ENCODE peak calls at places on chromosomes 7 and 10, in four cellular contexts. One of them, this sample, is unnamed.

GRCh38 chr10:43808136-43808535 is 159.5 kb upstream of the ZNF32 start:
- DNase-seq in body of pancreas: no peak
- DNase-seq in uterus: no peak
- DNase-seq in IMR-90: peak
- DNase-seq in this sample: no peak

GRCh38 chr10:16788125-16788524 is 29.1 kb downstream of the RSU1 start:
- DNase-seq in body of pancreas: no peak
- DNase-seq in uterus: no peak
- DNase-seq in IMR-90: no peak
- DNase-seq in this sample: no peak

GRCh38 chr10:92239185-92239599 is 51.7 kb downstream of the CPEB3 start:
- DNase-seq in IMR-90: no peak
- DNase-seq in uterus: no peak
- DNase-seq in body of pancreas: no peak
- DNase-seq in this sample: no peak

GRCh38 chr7:55005241-55005836 is 13.5 kb upstream of the EGFR start:
- DNase-seq in body of pancreas: no peak
- DNase-seq in uterus: no peak
- DNase-seq in IMR-90: no peak
- DNase-seq in this sample: no peak

GRCh38 chr7:158955146-158955870 is 99.0 kb downstream of the DYNC2I1 start:
- DNase-seq in IMR-90: no peak
- DNase-seq in uterus: peak
- DNase-seq in body of pancreas: no peak
- DNase-seq in this sample: no peak

GRCh38 chr10:98196985-98197384 is 62.5 kb downstream of the R3HCC1L start:
- DNase-seq in IMR-90: no peak
- DNase-seq in body of pancreas: no peak
- DNase-seq in uterus: no peak
- DNase-seq in this sample: peak

GRCh38 chr10:1360011-1360580 is 303.9 kb downstream of the WDR37 start:
- DNase-seq in body of pancreas: no peak
- DNase-seq in IMR-90: no peak
- DNase-seq in uterus: no peak
- DNase-seq in this sample: no peak

GRCh38 chr7:82600601-82601000 is 157.0 kb upstream of the CACNA2D1 start:
- DNase-seq in IMR-90: peak
- DNase-seq in body of pancreas: no peak
- DNase-seq in uterus: no peak
- DNase-seq in this sample: no peak

GRCh38 chr10:13518076-13518692 is 10.6 kb downstream of the BEND7 start:
- DNase-seq in IMR-90: peak
- DNase-seq in uterus: no peak
- DNase-seq in body of pancreas: no peak
- DNase-seq in this sample: no peak

GRCh38 chr7:151426486-151426905 is 13.4 kb downstream of the CRYGN start:
- DNase-seq in uterus: peak
- DNase-seq in body of pancreas: no peak
- DNase-seq in IMR-90: peak
- DNase-seq in this sample: peak

GRCh38 chr7:121085922-121086321 is 97.4 kb downstream of the CPED1 start:
- DNase-seq in IMR-90: peak
- DNase-seq in uterus: no peak
- DNase-seq in body of pancreas: no peak
- DNase-seq in this sample: no peak

GRCh38 chr7:121083138-121083789 is 94.8 kb downstream of the CPED1 start:
- DNase-seq in uterus: no peak
- DNase-seq in IMR-90: peak
- DNase-seq in body of pancreas: no peak
- DNase-seq in this sample: no peak

GRCh38 chr7:121083790-121084251 is 95.3 kb downstream of the CPED1 start:
- DNase-seq in uterus: no peak
- DNase-seq in IMR-90: peak
- DNase-seq in body of pancreas: no peak
- DNase-seq in this sample: no peak

GRCh38 chr7:121084256-121084655 is 95.7 kb downstream of the CPED1 start:
- DNase-seq in body of pancreas: no peak
- DNase-seq in IMR-90: peak
- DNase-seq in uterus: no peak
- DNase-seq in this sample: no peak

GRCh38 chr7:121084748-121085336 is 96.3 kb downstream of the CPED1 start:
- DNase-seq in IMR-90: peak
- DNase-seq in uterus: no peak
- DNase-seq in body of pancreas: no peak
- DNase-seq in this sample: no peak
- TF ChIP-seq POLR2A in IMR-90: peak
- TF ChIP-seq POLR2A in uterus: no peak
- TF ChIP-seq POLR2A in body of pancreas: no peak
- TF ChIP-seq POLR2A in this sample: no peak

GRCh38 chr10:65394898-65395297 is 1530.9 kb upstream of the LRRTM3 start:
- DNase-seq in body of pancreas: no peak
- DNase-seq in IMR-90: no peak
- DNase-seq in uterus: no peak
- DNase-seq in this sample: no peak
- H3K27ac ChIP-seq in body of pancreas: no peak
- H3K27ac ChIP-seq in IMR-90: no peak
- H3K27ac ChIP-seq in uterus: no peak
- H3K27ac ChIP-seq in this sample: no peak

GRCh38 chr7:70693690-70694356 is 438.1 kb upstream of the GALNT17 start:
- DNase-seq in IMR-90: peak
- DNase-seq in uterus: peak
- DNase-seq in body of pancreas: peak
- DNase-seq in this sample: peak
- TF ChIP-seq CTCF in IMR-90: no peak
- TF ChIP-seq CTCF in uterus: no peak
- TF ChIP-seq CTCF in body of pancreas: peak
- TF ChIP-seq CTCF in this sample: no peak

GRCh38 chr7:130486114-130486962 is 5.5 kb upstream of the MEST start:
- DNase-seq in body of pancreas: peak
- DNase-seq in uterus: no peak
- DNase-seq in IMR-90: no peak
- DNase-seq in this sample: peak
- TF ChIP-seq POLR2A in body of pancreas: peak
- TF ChIP-seq POLR2A in uterus: no peak
- TF ChIP-seq POLR2A in IMR-90: no peak
- TF ChIP-seq POLR2A in this sample: no peak

DNA sequence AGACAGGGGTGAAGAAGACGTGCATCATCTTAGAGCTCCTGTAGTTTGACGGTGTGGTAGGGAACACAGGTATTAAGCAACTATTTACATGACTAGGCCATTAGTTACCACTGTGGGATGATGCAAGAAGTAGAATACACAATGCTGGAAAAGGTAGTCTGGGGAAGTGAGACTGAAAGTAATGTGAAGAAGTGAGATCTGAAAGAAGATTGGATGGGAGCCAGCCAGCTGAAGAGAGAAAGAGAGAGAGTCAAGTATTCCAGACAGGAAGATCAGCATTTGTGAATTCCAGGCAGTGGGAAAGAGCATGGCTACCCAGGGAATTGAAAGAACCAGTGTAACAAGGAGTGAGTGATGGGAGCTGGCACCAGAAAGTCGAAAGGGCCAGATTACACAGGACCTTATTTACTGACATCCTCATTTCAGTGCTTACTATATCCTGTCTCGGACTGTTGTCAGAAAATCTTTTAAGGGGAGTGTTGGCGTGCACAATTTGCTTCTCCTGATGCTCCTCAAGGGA is 4.0 kb upstream of the CFAP58 start:
- DNase-seq in IMR-90: peak
- DNase-seq in body of pancreas: no peak
- DNase-seq in uterus: no peak
- DNase-seq in this sample: no peak
- H3K27ac ChIP-seq in IMR-90: no peak
- H3K27ac ChIP-seq in body of pancreas: peak
- H3K27ac ChIP-seq in uterus: peak
- H3K27ac ChIP-seq in this sample: no peak

DNA sequence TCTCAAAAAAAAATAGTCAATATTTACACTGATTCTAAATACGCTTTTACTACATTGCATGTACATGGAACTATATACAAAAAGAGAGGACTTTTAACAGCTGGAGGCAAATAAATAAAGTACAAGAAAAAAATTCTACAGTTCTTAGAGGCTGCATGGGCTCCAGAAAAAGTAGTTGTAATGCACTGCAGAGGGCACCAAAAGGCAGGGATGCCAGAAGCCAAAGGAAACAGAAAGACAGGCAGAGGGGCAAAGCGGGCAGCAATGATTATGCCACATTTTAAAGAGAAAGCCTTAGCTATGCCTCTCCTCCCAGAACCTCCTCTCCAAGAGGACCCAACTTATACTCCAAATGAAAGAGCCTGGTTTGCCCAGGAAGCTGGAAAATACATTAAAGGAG is 11.6 kb upstream of the ADCK2 start:
- DNase-seq in body of pancreas: no peak
- DNase-seq in uterus: no peak
- DNase-seq in IMR-90: peak
- DNase-seq in this sample: no peak
- TF ChIP-seq CTCF in body of pancreas: peak
- TF ChIP-seq CTCF in uterus: no peak
- TF ChIP-seq CTCF in IMR-90: peak
- TF ChIP-seq CTCF in this sample: no peak

GRCh38 chr10:12067336-12067735 is 1.4 kb upstream of the DHTKD1 start:
- DNase-seq in IMR-90: peak
- DNase-seq in uterus: no peak
- DNase-seq in body of pancreas: no peak
- DNase-seq in this sample: no peak

GRCh38 chr10:12062754-12063482 is 5.8 kb upstream of the DHTKD1 start:
- DNase-seq in body of pancreas: no peak
- DNase-seq in IMR-90: no peak
- DNase-seq in uterus: no peak
- DNase-seq in this sample: no peak

GRCh38 chr10:12073526-12073925 is 4.8 kb downstream of the DHTKD1 start:
- DNase-seq in uterus: no peak
- DNase-seq in body of pancreas: no peak
- DNase-seq in IMR-90: no peak
- DNase-seq in this sample: peak

GRCh38 chr10:12063483-12063818 is 5.3 kb upstream of the DHTKD1 start:
- DNase-seq in IMR-90: no peak
- DNase-seq in uterus: no peak
- DNase-seq in body of pancreas: no peak
- DNase-seq in this sample: no peak

DNA sequence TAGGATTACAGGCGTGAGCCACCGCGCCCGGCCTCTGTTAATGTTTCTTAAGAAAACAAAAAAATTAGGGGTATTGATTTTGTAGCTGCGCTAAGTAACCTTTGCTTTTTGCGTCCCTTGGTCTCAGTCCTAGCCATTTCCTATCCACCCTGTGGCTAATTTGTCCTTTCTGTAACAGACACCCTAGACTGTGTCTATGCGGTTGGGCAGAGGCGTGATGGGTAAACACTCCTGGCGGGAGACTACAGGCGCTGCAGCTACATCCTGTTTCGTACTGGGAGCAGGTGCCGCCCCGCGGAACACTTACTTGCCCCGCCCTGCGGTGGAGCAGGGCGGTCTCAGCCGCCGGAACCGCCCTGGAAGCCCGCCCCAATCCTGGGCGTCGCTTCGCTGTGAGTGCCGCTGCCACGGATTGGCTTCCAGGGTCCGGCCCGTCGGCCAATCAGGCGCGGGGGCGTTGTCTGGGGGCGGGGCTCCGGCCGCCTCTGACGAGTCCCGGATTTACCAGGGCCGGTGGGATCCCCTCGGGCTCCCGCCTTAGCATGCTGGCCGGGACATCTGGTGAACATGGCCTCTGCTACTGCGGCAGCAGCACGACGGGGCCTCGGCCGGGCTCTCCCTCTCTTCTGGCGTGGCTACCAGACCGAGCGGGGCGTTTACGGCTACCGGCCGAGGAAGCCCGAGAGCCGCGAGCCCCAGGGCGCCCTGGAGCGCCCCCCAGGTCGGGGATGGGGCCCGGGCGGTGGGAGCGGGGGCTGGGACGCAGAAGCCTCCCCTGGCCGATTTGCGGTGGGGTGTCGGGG is at the start of gene DHTKD1:
- DNase-seq in body of pancreas: peak
- DNase-seq in uterus: peak
- DNase-seq in IMR-90: peak
- DNase-seq in this sample: peak
- TF ChIP-seq POLR2A in body of pancreas: peak
- TF ChIP-seq POLR2A in uterus: peak
- TF ChIP-seq POLR2A in IMR-90: peak
- TF ChIP-seq POLR2A in this sample: peak

GRCh38 chr10:6212266-6212640 is 9.5 kb downstream of the PFKFB3 start:
- DNase-seq in IMR-90: no peak
- DNase-seq in uterus: peak
- DNase-seq in body of pancreas: no peak
- DNase-seq in this sample: no peak
- H3K27ac ChIP-seq in IMR-90: no peak
- H3K27ac ChIP-seq in uterus: peak
- H3K27ac ChIP-seq in body of pancreas: no peak
- H3K27ac ChIP-seq in this sample: no peak

This sample was measured in ovary.